ENCODE peak calls at places on chromosomes 7 and 10, in seven cellular contexts. One of them, this sample, is unnamed.

GRCh38 chr10:74991435-74991834 is 120.0 kb upstream of the SAMD8 start:
- DNase-seq in IMR-90: no peak
- DNase-seq in trophoblast cell: no peak
- DNase-seq in H9: no peak
- DNase-seq in mesenchymal stem cell: peak; percentile 44
- DNase-seq in neuronal stem cell: no peak
- DNase-seq in H1: no peak
- DNase-seq in this sample: peak; percentile 74

GRCh38 chr7:151549644-151550043 is 29.9 kb upstream of the RHEB start:
- DNase-seq in IMR-90: no peak
- DNase-seq in trophoblast cell: no peak
- DNase-seq in H9: no peak
- DNase-seq in mesenchymal stem cell: no peak
- DNase-seq in neuronal stem cell: no peak
- DNase-seq in H1: no peak
- DNase-seq in this sample: no peak

GRCh38 chr10:78025685-78026364 is 3.5 kb downstream of the POLR3A start:
- DNase-seq in IMR-90: peak; percentile 79
- DNase-seq in trophoblast cell: no peak
- DNase-seq in H9: no peak
- DNase-seq in mesenchymal stem cell: no peak
- DNase-seq in neuronal stem cell: no peak
- DNase-seq in H1: no peak
- DNase-seq in this sample: no peak

GRCh38 chr7:101586078-101586941 is 42.8 kb downstream of the MYL10 start:
- DNase-seq in IMR-90: no peak
- DNase-seq in trophoblast cell: no peak
- DNase-seq in H9: no peak
- DNase-seq in mesenchymal stem cell: no peak
- DNase-seq in neuronal stem cell: no peak
- DNase-seq in H1: no peak
- DNase-seq in this sample: peak; percentile 65

GRCh38 chr7:111954474-111955311 is 251.5 kb downstream of the DOCK4 start:
- DNase-seq in IMR-90: no peak
- DNase-seq in trophoblast cell: no peak
- DNase-seq in H9: no peak
- DNase-seq in mesenchymal stem cell: peak; percentile 28
- DNase-seq in neuronal stem cell: no peak
- DNase-seq in H1: no peak
- DNase-seq in this sample: peak; percentile 23

GRCh38 chr10:70615784-70616511 is 13.4 kb upstream of the PRF1 start:
- DNase-seq in IMR-90: no peak
- DNase-seq in trophoblast cell: no peak
- DNase-seq in H9: no peak
- DNase-seq in mesenchymal stem cell: no peak
- DNase-seq in neuronal stem cell: no peak
- DNase-seq in H1: no peak
- DNase-seq in this sample: no peak

GRCh38 chr7:36272567-36273269 is 116.9 kb upstream of the ANLN start:
- DNase-seq in IMR-90: peak; percentile 35
- DNase-seq in trophoblast cell: peak; percentile 92
- DNase-seq in H9: no peak
- DNase-seq in mesenchymal stem cell: peak; percentile 36
- DNase-seq in neuronal stem cell: no peak
- DNase-seq in H1: no peak
- DNase-seq in this sample: no peak

GRCh38 chr10:14063531-14064317 is 267.0 kb downstream of the FRMD4A start:
- DNase-seq in IMR-90: peak; percentile 87
- DNase-seq in trophoblast cell: peak; percentile 14
- DNase-seq in H9: no peak
- DNase-seq in mesenchymal stem cell: peak; percentile 93
- DNase-seq in neuronal stem cell: no peak
- DNase-seq in H1: no peak
- DNase-seq in this sample: peak; percentile 49

GRCh38 chr10:70508912-70509366 is 30.4 kb downstream of the PALD1 start:
- DNase-seq in IMR-90: peak; percentile 28
- DNase-seq in trophoblast cell: no peak
- DNase-seq in H9: peak; percentile 67
- DNase-seq in mesenchymal stem cell: peak; percentile 52
- DNase-seq in neuronal stem cell: no peak
- DNase-seq in H1: no peak
- DNase-seq in this sample: peak; percentile 43

GRCh38 chr10:60123172-60123571 is 216.8 kb upstream of the CCDC6 start:
- DNase-seq in IMR-90: peak; percentile 76
- DNase-seq in trophoblast cell: no peak
- DNase-seq in H9: no peak
- DNase-seq in mesenchymal stem cell: peak; percentile 71
- DNase-seq in neuronal stem cell: no peak
- DNase-seq in H1: no peak
- DNase-seq in this sample: no peak

GRCh38 chr10:73586583-73586984 is 4.6 kb downstream of the USP54 start:
- DNase-seq in IMR-90: peak; percentile 84
- DNase-seq in trophoblast cell: no peak
- DNase-seq in H9: no peak
- DNase-seq in mesenchymal stem cell: peak; percentile 77
- DNase-seq in neuronal stem cell: no peak
- DNase-seq in H1: no peak
- DNase-seq in this sample: no peak

GRCh38 chr7:128831178-128831993 is 1.2 kb downstream of the FLNC start:
- DNase-seq in IMR-90: peak; percentile 68
- DNase-seq in trophoblast cell: no peak
- DNase-seq in H9: peak; percentile 73
- DNase-seq in mesenchymal stem cell: peak; percentile 71
- DNase-seq in neuronal stem cell: peak; percentile 72
- DNase-seq in H1: no peak
- DNase-seq in this sample: peak; percentile 92

GRCh38 chr10:133378251-133379096 is 588 bp upstream of the PAOX start:
- DNase-seq in IMR-90: peak; percentile 32
- DNase-seq in trophoblast cell: peak; percentile 15
- DNase-seq in H9: peak; percentile 47
- DNase-seq in mesenchymal stem cell: peak; percentile 61
- DNase-seq in neuronal stem cell: peak; percentile 68
- DNase-seq in H1: no peak
- DNase-seq in this sample: peak; percentile 45

GRCh38 chr10:99917963-99918825 is 91.6 kb downstream of the DNMBP start:
- DNase-seq in IMR-90: peak; percentile 59
- DNase-seq in trophoblast cell: peak; percentile 16
- DNase-seq in H9: peak; percentile 88
- DNase-seq in mesenchymal stem cell: peak; percentile 94
- DNase-seq in neuronal stem cell: peak; percentile 67
- DNase-seq in H1: peak; percentile 34
- DNase-seq in this sample: peak; percentile 96

GRCh38 chr10:436911-437665 is 252.4 kb downstream of the DIP2C start:
- DNase-seq in IMR-90: no peak
- DNase-seq in trophoblast cell: no peak
- DNase-seq in H9: peak; percentile 64
- DNase-seq in mesenchymal stem cell: no peak
- DNase-seq in neuronal stem cell: no peak
- DNase-seq in H1: no peak
- DNase-seq in this sample: peak; percentile 29

DNA sequence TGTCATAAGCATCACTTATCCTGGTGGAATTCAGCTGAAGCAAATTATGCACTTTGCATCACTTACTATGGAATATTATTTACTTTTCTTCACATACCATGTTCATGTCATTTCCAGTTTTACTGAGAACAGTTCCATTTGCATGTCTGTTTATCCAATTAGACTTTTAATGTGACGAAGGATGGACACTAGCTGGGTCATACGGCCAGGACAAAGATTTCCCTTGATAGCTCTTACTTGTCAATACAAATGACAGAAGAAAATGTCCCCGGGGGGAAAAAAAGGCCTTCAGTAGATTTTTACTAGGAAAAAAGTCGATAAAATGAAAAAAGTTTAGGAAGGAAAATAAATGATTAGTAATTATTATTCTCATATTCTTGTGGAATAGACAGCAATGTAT is 106.6 kb downstream of the RAPGEF5 start:
- DNase-seq in IMR-90: no peak
- DNase-seq in trophoblast cell: no peak
- DNase-seq in H9: no peak
- DNase-seq in mesenchymal stem cell: no peak
- DNase-seq in neuronal stem cell: no peak
- DNase-seq in H1: no peak
- DNase-seq in this sample: no peak
- H2BK120ac ChIP-seq in IMR-90: no peak overlapping the region
- H2BK120ac ChIP-seq in trophoblast cell: no peak overlapping the region
- H2BK120ac ChIP-seq in H9: no peak overlapping the region
- H2BK120ac ChIP-seq in mesenchymal stem cell: no peak overlapping the region
- H2BK120ac ChIP-seq in neuronal stem cell: no peak overlapping the region
- H2BK120ac ChIP-seq in H1: no peak overlapping the region
- H2BK120ac ChIP-seq in this sample: no peak overlapping the region

GRCh38 chr7:55571534-55572377 is 546 bp downstream of the VOPP1 start:
- DNase-seq in IMR-90: peak; percentile 22
- DNase-seq in trophoblast cell: peak; percentile 25
- DNase-seq in H9: peak; percentile 59
- DNase-seq in mesenchymal stem cell: peak; percentile 63
- DNase-seq in neuronal stem cell: peak; percentile 59
- DNase-seq in H1: no peak
- DNase-seq in this sample: peak; percentile 61

GRCh38 chr7:55569797-55570196 is 2.5 kb downstream of the VOPP1 start:
- DNase-seq in IMR-90: no peak
- DNase-seq in trophoblast cell: no peak
- DNase-seq in H9: peak; percentile 23
- DNase-seq in mesenchymal stem cell: no peak
- DNase-seq in neuronal stem cell: no peak
- DNase-seq in H1: no peak
- DNase-seq in this sample: peak; percentile 48

GRCh38 chr7:55570218-55570873 is 2.0 kb downstream of the VOPP1 start:
- DNase-seq in IMR-90: no peak
- DNase-seq in trophoblast cell: no peak
- DNase-seq in H9: no peak
- DNase-seq in mesenchymal stem cell: peak; percentile 25
- DNase-seq in neuronal stem cell: no peak
- DNase-seq in H1: no peak
- DNase-seq in this sample: no peak

GRCh38 chr7:55572378-55573233 is at the start of gene VOPP1:
- DNase-seq in IMR-90: peak; percentile 63
- DNase-seq in trophoblast cell: peak; percentile 20
- DNase-seq in H9: peak; percentile 75
- DNase-seq in mesenchymal stem cell: peak; percentile 65
- DNase-seq in neuronal stem cell: peak; percentile 68
- DNase-seq in H1: no peak
- DNase-seq in this sample: peak; percentile 84

GRCh38 chr7:55570939-55571338 is 1.4 kb downstream of the VOPP1 start:
- DNase-seq in IMR-90: peak; percentile 84
- DNase-seq in trophoblast cell: no peak
- DNase-seq in H9: no peak
- DNase-seq in mesenchymal stem cell: peak; percentile 43
- DNase-seq in neuronal stem cell: no peak
- DNase-seq in H1: no peak
- DNase-seq in this sample: peak; percentile 54
- H3K27ac ChIP-seq in IMR-90: peak overlapping the region; percentile 67
- H3K27ac ChIP-seq in trophoblast cell: no peak overlapping the region
- H3K27ac ChIP-seq in H9: no peak overlapping the region
- H3K27ac ChIP-seq in mesenchymal stem cell: peak overlapping the region; percentile 89
- H3K27ac ChIP-seq in neuronal stem cell: no peak overlapping the region
- H3K27ac ChIP-seq in H1: no peak overlapping the region
- H3K27ac ChIP-seq in this sample: no peak overlapping the region

DNA sequence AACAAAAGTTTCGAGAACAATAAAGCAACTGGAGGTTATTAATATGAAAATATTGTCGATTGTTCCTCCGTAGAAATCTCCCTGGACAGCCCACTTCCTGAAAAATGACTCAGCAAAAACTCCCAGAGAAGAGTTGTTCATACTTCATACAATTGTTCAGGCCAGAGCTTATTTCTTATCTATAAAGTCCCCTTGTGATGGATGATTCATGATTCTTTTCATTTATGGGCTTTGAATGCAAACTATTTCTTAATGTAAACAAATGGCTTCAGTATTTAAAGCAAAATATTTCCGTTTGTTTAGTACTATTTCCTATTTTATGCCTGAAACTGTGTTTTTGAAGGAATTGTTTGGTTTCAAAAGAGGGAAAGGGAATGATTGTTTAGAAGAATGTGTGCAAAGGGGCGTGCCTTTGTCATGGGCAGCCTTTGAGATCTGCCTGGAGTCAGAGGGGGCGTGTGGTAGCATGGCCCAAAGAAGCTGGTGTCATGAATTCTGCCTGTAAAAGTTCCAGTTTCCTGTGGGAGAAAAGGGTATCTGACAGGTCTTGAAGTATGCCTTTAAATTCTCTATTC is 26.2 kb upstream of the EXOC6 start:
- DNase-seq in IMR-90: peak; percentile 95
- DNase-seq in trophoblast cell: no peak
- DNase-seq in H9: no peak
- DNase-seq in mesenchymal stem cell: peak; percentile 88
- DNase-seq in neuronal stem cell: no peak
- DNase-seq in H1: no peak
- DNase-seq in this sample: no peak
- H3K4me2 ChIP-seq in IMR-90: peak overlapping the region; percentile 55
- H3K4me2 ChIP-seq in trophoblast cell: no peak overlapping the region
- H3K4me2 ChIP-seq in H9: no peak overlapping the region
- H3K4me2 ChIP-seq in mesenchymal stem cell: no peak overlapping the region
- H3K4me2 ChIP-seq in neuronal stem cell: no peak overlapping the region
- H3K4me2 ChIP-seq in H1: no peak overlapping the region
- H3K4me2 ChIP-seq in this sample: no peak overlapping the region

GRCh38 chr10:58479016-58479415 is 33.7 kb upstream of the BICC1 start:
- DNase-seq in IMR-90: no peak
- DNase-seq in trophoblast cell: peak; percentile 51
- DNase-seq in H9: no peak
- DNase-seq in mesenchymal stem cell: no peak
- DNase-seq in neuronal stem cell: no peak
- DNase-seq in H1: no peak
- DNase-seq in this sample: no peak

GRCh38 chr10:58480321-58480720 is 32.4 kb upstream of the BICC1 start:
- DNase-seq in IMR-90: no peak
- DNase-seq in trophoblast cell: no peak
- DNase-seq in H9: no peak
- DNase-seq in mesenchymal stem cell: no peak
- DNase-seq in neuronal stem cell: no peak
- DNase-seq in H1: no peak
- DNase-seq in this sample: no peak

GRCh38 chr10:58477122-58477521 is 35.5 kb upstream of the BICC1 start:
- DNase-seq in IMR-90: peak; percentile 51
- DNase-seq in trophoblast cell: no peak
- DNase-seq in H9: peak; percentile 64
- DNase-seq in mesenchymal stem cell: no peak
- DNase-seq in neuronal stem cell: no peak
- DNase-seq in H1: no peak
- DNase-seq in this sample: peak; percentile 75

GRCh38 chr10:58477902-58478301 is 34.8 kb upstream of the BICC1 start:
- DNase-seq in IMR-90: peak; percentile 14
- DNase-seq in trophoblast cell: no peak
- DNase-seq in H9: no peak
- DNase-seq in mesenchymal stem cell: no peak
- DNase-seq in neuronal stem cell: no peak
- DNase-seq in H1: no peak
- DNase-seq in this sample: peak; percentile 15

DNA sequence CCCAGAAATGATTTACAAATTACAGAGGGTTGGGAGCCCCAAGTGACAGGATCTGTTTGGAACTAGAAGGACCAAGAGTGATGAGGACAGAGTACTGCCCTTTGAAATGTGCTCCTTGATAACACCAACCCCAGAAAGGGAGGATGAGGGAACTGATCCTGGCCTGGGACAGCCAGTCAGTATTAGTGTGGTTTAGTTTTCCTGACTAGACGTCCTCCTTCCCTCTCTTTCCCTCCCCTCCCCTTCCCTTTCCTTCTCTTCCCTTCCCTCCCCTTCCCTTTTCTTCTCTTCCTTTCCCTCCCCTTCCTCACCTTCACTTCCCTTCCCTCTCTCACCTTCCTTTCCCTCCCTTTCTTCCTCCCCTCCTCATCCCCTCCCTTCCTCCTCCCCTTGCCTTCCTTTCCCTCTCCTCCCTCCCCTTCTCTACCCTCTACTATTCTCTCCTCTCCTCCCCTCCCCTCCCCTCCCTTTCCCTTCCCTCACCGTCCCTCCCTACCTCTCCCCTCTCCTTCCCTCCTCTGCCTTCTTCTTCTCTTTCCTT is 31.0 kb upstream of the BICC1 start:
- DNase-seq in IMR-90: no peak
- DNase-seq in trophoblast cell: no peak
- DNase-seq in H9: no peak
- DNase-seq in mesenchymal stem cell: no peak
- DNase-seq in neuronal stem cell: no peak
- DNase-seq in H1: no peak
- DNase-seq in this sample: no peak
- H2BK120ac ChIP-seq in IMR-90: no peak overlapping the region
- H2BK120ac ChIP-seq in trophoblast cell: no peak overlapping the region
- H2BK120ac ChIP-seq in H9: no peak overlapping the region
- H2BK120ac ChIP-seq in mesenchymal stem cell: no peak overlapping the region
- H2BK120ac ChIP-seq in neuronal stem cell: no peak overlapping the region
- H2BK120ac ChIP-seq in H1: no peak overlapping the region
- H2BK120ac ChIP-seq in this sample: no peak overlapping the region